ENCODE peak calls at places on chromosomes 13 and 19, in nine cellular contexts. One of them, this sample, is unnamed.

GRCh38 chr19:728011-728410 is 19.3 kb downstream of the PALM start:
- DNase-seq in right lobe of liver: peak
- DNase-seq in T-helper 17 cell: no peak
- DNase-seq in colonic mucosa: no peak
- DNase-seq in DMS53: peak
- DNase-seq in activated CD8-positive, alpha-beta memory T cell treated with anti-CD3 and anti-CD28 coated beads for 48 hours: no peak
- DNase-seq in astrocyte of the spinal cord: no peak
- DNase-seq in activated naive CD4-positive, alpha-beta T cell treated with anti-CD3 and anti-CD28 coated beads for 36 hours: no peak
- DNase-seq in mesenchymal stem cell: no peak
- DNase-seq in this sample: no peak

GRCh38 chr13:94256671-94257070 is 222.8 kb downstream of the DCT start:
- DNase-seq in DMS53: no peak
- DNase-seq in right lobe of liver: no peak
- DNase-seq in astrocyte of the spinal cord: no peak
- DNase-seq in T-helper 17 cell: no peak
- DNase-seq in activated CD8-positive, alpha-beta memory T cell treated with anti-CD3 and anti-CD28 coated beads for 48 hours: no peak
- DNase-seq in activated naive CD4-positive, alpha-beta T cell treated with anti-CD3 and anti-CD28 coated beads for 36 hours: no peak
- DNase-seq in colonic mucosa: no peak
- DNase-seq in mesenchymal stem cell: no peak
- DNase-seq in this sample: no peak

GRCh38 chr13:50387124-50387581 is 371.9 kb downstream of the KCNRG start:
- DNase-seq in activated naive CD4-positive, alpha-beta T cell treated with anti-CD3 and anti-CD28 coated beads for 36 hours: peak
- DNase-seq in astrocyte of the spinal cord: peak
- DNase-seq in T-helper 17 cell: peak
- DNase-seq in DMS53: peak
- DNase-seq in colonic mucosa: peak
- DNase-seq in right lobe of liver: peak
- DNase-seq in activated CD8-positive, alpha-beta memory T cell treated with anti-CD3 and anti-CD28 coated beads for 48 hours: no peak
- DNase-seq in mesenchymal stem cell: peak
- DNase-seq in this sample: no peak

GRCh38 chr13:79382545-79383275 is 23.3 kb downstream of the RBM26 start:
- DNase-seq in activated CD8-positive, alpha-beta memory T cell treated with anti-CD3 and anti-CD28 coated beads for 48 hours: no peak
- DNase-seq in right lobe of liver: no peak
- DNase-seq in astrocyte of the spinal cord: no peak
- DNase-seq in colonic mucosa: no peak
- DNase-seq in DMS53: peak
- DNase-seq in T-helper 17 cell: no peak
- DNase-seq in activated naive CD4-positive, alpha-beta T cell treated with anti-CD3 and anti-CD28 coated beads for 36 hours: no peak
- DNase-seq in mesenchymal stem cell: no peak
- DNase-seq in this sample: no peak

GRCh38 chr19:54147676-54148075 is 10.1 kb downstream of the CNOT3 start:
- DNase-seq in T-helper 17 cell: no peak
- DNase-seq in activated naive CD4-positive, alpha-beta T cell treated with anti-CD3 and anti-CD28 coated beads for 36 hours: no peak
- DNase-seq in right lobe of liver: no peak
- DNase-seq in mesenchymal stem cell: peak
- DNase-seq in astrocyte of the spinal cord: no peak
- DNase-seq in activated CD8-positive, alpha-beta memory T cell treated with anti-CD3 and anti-CD28 coated beads for 48 hours: no peak
- DNase-seq in colonic mucosa: no peak
- DNase-seq in DMS53: no peak
- DNase-seq in this sample: no peak

GRCh38 chr13:114101325-114101821 is 31.1 kb downstream of the RASA3 start:
- DNase-seq in DMS53: no peak
- DNase-seq in astrocyte of the spinal cord: no peak
- DNase-seq in activated naive CD4-positive, alpha-beta T cell treated with anti-CD3 and anti-CD28 coated beads for 36 hours: no peak
- DNase-seq in right lobe of liver: peak
- DNase-seq in colonic mucosa: no peak
- DNase-seq in activated CD8-positive, alpha-beta memory T cell treated with anti-CD3 and anti-CD28 coated beads for 48 hours: no peak
- DNase-seq in T-helper 17 cell: no peak
- DNase-seq in mesenchymal stem cell: peak
- DNase-seq in this sample: no peak

GRCh38 chr13:37168151-37168550 is 62.7 kb upstream of the CSNK1A1L start:
- DNase-seq in right lobe of liver: no peak
- DNase-seq in mesenchymal stem cell: no peak
- DNase-seq in DMS53: no peak
- DNase-seq in activated naive CD4-positive, alpha-beta T cell treated with anti-CD3 and anti-CD28 coated beads for 36 hours: no peak
- DNase-seq in T-helper 17 cell: no peak
- DNase-seq in activated CD8-positive, alpha-beta memory T cell treated with anti-CD3 and anti-CD28 coated beads for 48 hours: no peak
- DNase-seq in colonic mucosa: no peak
- DNase-seq in astrocyte of the spinal cord: no peak
- DNase-seq in this sample: no peak

GRCh38 chr13:26449063-26449848 is 108.2 kb upstream of the WASF3 start:
- DNase-seq in activated CD8-positive, alpha-beta memory T cell treated with anti-CD3 and anti-CD28 coated beads for 48 hours: no peak
- DNase-seq in colonic mucosa: no peak
- DNase-seq in astrocyte of the spinal cord: no peak
- DNase-seq in activated naive CD4-positive, alpha-beta T cell treated with anti-CD3 and anti-CD28 coated beads for 36 hours: no peak
- DNase-seq in T-helper 17 cell: no peak
- DNase-seq in right lobe of liver: no peak
- DNase-seq in DMS53: peak
- DNase-seq in mesenchymal stem cell: no peak
- DNase-seq in this sample: no peak

GRCh38 chr19:43464089-43464775 is 1.2 kb downstream of the LYPD3 start:
- DNase-seq in T-helper 17 cell: no peak
- DNase-seq in activated naive CD4-positive, alpha-beta T cell treated with anti-CD3 and anti-CD28 coated beads for 36 hours: no peak
- DNase-seq in mesenchymal stem cell: no peak
- DNase-seq in DMS53: no peak
- DNase-seq in astrocyte of the spinal cord: no peak
- DNase-seq in activated CD8-positive, alpha-beta memory T cell treated with anti-CD3 and anti-CD28 coated beads for 48 hours: no peak
- DNase-seq in colonic mucosa: peak
- DNase-seq in right lobe of liver: peak
- DNase-seq in this sample: peak

GRCh38 chr19:35509018-35509652 is 4.3 kb downstream of the DMKN start:
- DNase-seq in T-helper 17 cell: no peak
- DNase-seq in activated naive CD4-positive, alpha-beta T cell treated with anti-CD3 and anti-CD28 coated beads for 36 hours: peak
- DNase-seq in astrocyte of the spinal cord: no peak
- DNase-seq in colonic mucosa: peak
- DNase-seq in mesenchymal stem cell: no peak
- DNase-seq in activated CD8-positive, alpha-beta memory T cell treated with anti-CD3 and anti-CD28 coated beads for 48 hours: no peak
- DNase-seq in right lobe of liver: no peak
- DNase-seq in DMS53: peak
- DNase-seq in this sample: peak

This sample was measured in GM18507.